ENCODE peak calls at places on chromosomes 2 and 18, in four cellular contexts. G is esophagus squamous epithelium, Z is HCT116, Q is Caco-2. K is an unnamed sample.
A peak's percentile ranks its signal among the peaks of the same experiment; 100 is the strongest.

GRCh38 chr2:158599609-158600008 is 142.9 kb downstream of the PKP4 start:
- DNase-seq in G (no peak), Z (no peak), Q (no peak), K (no peak)

GRCh38 chr2:165573534-165574461 is 104.3 kb downstream of the CSRNP3 start:
- DNase-seq in G (no peak), Z (no peak), Q (peak; percentile 82), K (no peak)

GRCh38 chr2:128374001-128374710 is 55.5 kb upstream of the HS6ST1 start:
- DNase-seq in G (no peak), Z (no peak), Q (peak; percentile 61), K (no peak)

GRCh38 chr2:129935118-129935517 is 44.3 kb upstream of the RAB6C start:
- DNase-seq in G (no peak), Z (no peak), Q (peak; percentile 16), K (no peak)

GRCh38 chr2:207469953-207470699 is 59.6 kb upstream of the CREB1 start:
- DNase-seq in G (no peak), Z (no peak), Q (no peak), K (no peak)

GRCh38 chr2:42878581-42878980 is 86.2 kb upstream of the HAAO start:
- DNase-seq in G (no peak), Z (no peak), Q (no peak), K (no peak)

GRCh38 chr18:572499-573289 is 7.5 kb upstream of the CETN1 start:
- DNase-seq in G (no peak), Z (no peak), Q (peak; percentile 36), K (no peak)

GRCh38 chr2:71333619-71334018 is 2.0 kb downstream of the ZNF638 start:
- DNase-seq in G (no peak), Z (no peak), Q (no peak), K (no peak)

GRCh38 chr2:148982282-148982681 is 56.2 kb upstream of the LYPD6B start:
- DNase-seq in G (no peak), Z (no peak), Q (no peak), K (no peak)

GRCh38 chr2:70995227-70995729 is 605 bp upstream of the TEX261 start:
- DNase-seq in G (no peak), Z (peak; percentile 57), Q (peak; percentile 66), K (no peak)

GRCh38 chr2:183243760-183244159 is 119.5 kb downstream of the NUP35 start:
- DNase-seq in G (no peak), Z (no peak), Q (no peak), K (no peak)

GRCh38 chr2:160921401-160921964 is 238.7 kb upstream of the TANK start:
- DNase-seq in G (no peak), Z (no peak), Q (no peak), K (no peak)

GRCh38 chr2:169480079-169480465 is 778 bp downstream of the BBS5 start:
- DNase-seq in G (no peak), Z (no peak), Q (no peak), K (no peak)

GRCh38 chr2:68345129-68345875 is 19.8 kb upstream of the PLEK start:
- DNase-seq in G (no peak), Z (no peak), Q (no peak), K (no peak)

GRCh38 chr2:53442783-53443182 is 324.8 kb upstream of the CHAC2 start:
- DNase-seq in G (no peak), Z (no peak), Q (peak; percentile 26), K (no peak)

GRCh38 chr2:66539452-66539851 is 104.5 kb downstream of the MEIS1 start:
- DNase-seq in G (no peak), Z (no peak), Q (no peak), K (no peak)

GRCh38 chr2:12412898-12413305 is 303.8 kb upstream of the TRIB2 start:
- DNase-seq in G (no peak), Z (no peak), Q (no peak), K (no peak)

GRCh38 chr18:48060947-48061346 is 130.5 kb upstream of the SMAD2 start:
- DNase-seq in G (no peak), Z (no peak), Q (no peak), K (no peak)

GRCh38 chr2:73106791-73107190 is 6.0 kb downstream of the RAB11FIP5 start:
- DNase-seq in G (no peak), Z (no peak), Q (no peak), K (no peak)

GRCh38 chr2:40642261-40642660 is 190.4 kb upstream of the SLC8A1 start:
- DNase-seq in G (no peak), Z (no peak), Q (no peak), K (no peak)

GRCh38 chr2:177733-178132 is 86.1 kb downstream of the SH3YL1 start:
- DNase-seq in G (no peak), Z (no peak), Q (no peak), K (no peak)

GRCh38 chr2:110741491-110741980 is 9.2 kb downstream of the ACOXL start:
- DNase-seq in G (no peak), Z (no peak), Q (peak; percentile 74), K (no peak)

GRCh38 chr2:21038403-21039073 is 5.3 kb downstream of the APOB start:
- DNase-seq in G (no peak), Z (no peak), Q (no peak), K (no peak)

GRCh38 chr2:31235504-31235902 is 1.6 kb downstream of the EHD3 start:
- DNase-seq in G (no peak), Z (no peak), Q (no peak), K (no peak)

GRCh38 chr18:59671533-59671932 is 25.7 kb downstream of the CCBE1 start:
- DNase-seq in G (no peak), Z (no peak), Q (no peak), K (no peak)

GRCh38 chr18:13566941-13567762 is 159.2 kb downstream of the FAM210A start:
- DNase-seq in G (no peak), Z (no peak), Q (no peak), K (no peak)

GRCh38 chr2:128687551-128687945 is 368.9 kb upstream of the HS6ST1 start:
- DNase-seq in G (no peak), Z (no peak), Q (no peak), K (no peak)

GRCh38 chr2:234335676-234336228 is 161.1 kb downstream of the ARL4C start:
- DNase-seq in G (no peak), Z (no peak), Q (no peak), K (peak; percentile 21)

GRCh38 chr2:237084444-237084843 is 1.2 kb upstream of the COPS8 start:
- DNase-seq in G (no peak), Z (no peak), Q (no peak), K (no peak)

GRCh38 chr2:237083026-237083425 is 2.7 kb upstream of the COPS8 start:
- DNase-seq in G (no peak), Z (no peak), Q (no peak), K (no peak)

GRCh38 chr2:237081596-237081995 is 4.1 kb upstream of the COPS8 start:
- DNase-seq in G (no peak), Z (no peak), Q (no peak), K (no peak)

GRCh38 chr2:237090906-237091305 is 5.2 kb downstream of the COPS8 start:
- DNase-seq in G (no peak), Z (no peak), Q (no peak), K (no peak)

DNA sequence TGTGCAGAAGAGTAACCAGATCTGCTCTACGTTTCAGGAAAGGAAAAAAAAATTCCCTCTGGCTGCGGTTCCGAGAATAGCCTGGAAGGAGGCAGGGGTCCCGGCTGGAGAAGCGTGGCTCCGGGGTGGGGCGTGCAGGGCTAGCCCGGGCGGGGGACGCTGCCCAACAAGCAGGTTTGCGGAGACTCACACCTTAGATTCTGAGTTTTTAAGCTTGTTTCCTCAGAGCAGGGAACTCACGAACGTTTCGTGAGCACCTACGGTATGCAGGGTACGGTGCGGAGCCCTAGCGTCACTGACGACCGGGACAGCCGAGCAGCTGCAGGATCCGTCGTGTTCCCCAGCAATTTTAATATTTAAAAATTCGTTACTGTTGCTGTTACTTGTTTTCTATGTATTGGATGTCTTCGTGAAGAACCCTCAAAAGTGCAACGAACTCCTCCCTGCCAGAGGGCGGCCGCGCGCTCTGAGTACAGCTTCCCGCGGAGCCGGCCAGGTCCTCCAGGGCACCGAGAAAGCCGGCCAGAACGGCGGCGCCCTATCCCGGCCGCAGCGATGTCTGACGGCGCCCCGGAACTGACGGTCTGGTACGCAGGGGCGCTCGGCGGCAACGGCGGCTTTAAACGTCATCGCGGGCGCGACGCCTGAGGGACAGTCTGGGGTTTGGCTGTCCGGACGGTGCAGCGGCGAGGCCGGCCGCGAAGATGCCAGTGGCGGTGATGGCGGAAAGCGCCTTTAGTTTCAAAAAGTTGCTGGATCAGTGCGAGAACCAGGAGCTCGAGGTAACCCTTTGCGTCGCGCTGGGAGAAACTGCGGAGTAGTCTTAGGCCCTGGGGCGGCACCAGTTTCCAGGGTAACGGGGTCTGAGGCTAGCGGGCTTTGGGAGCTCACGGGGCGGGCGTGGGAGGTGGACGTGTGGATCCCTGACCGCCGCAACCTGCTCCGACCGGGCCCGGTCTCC is at the start of gene COPS8:
- DNase-seq in G (peak; percentile 66), Z (peak; percentile 82), Q (peak; percentile 91), K (peak; percentile 89)
- TF ChIP-seq CTCF in G (peak; percentile 26), Z (no peak), Q (peak; percentile 19), K (no peak)

GRCh38 chr2:240567137-240567871 is 980 bp upstream of the RNPEPL1 start:
- DNase-seq in G (no peak), Z (no peak), Q (no peak), K (no peak)

GRCh38 chr2:240564191-240564570 is 4.0 kb downstream of the DUSP28 start:
- DNase-seq in G (no peak), Z (no peak), Q (no peak), K (no peak)

GRCh38 chr2:240566203-240567136 is 1.8 kb upstream of the RNPEPL1 start:
- DNase-seq in G (peak; percentile 81), Z (peak; percentile 81), Q (peak; percentile 89), K (peak; percentile 74)

GRCh38 chr2:240564571-240565266 is 3.6 kb upstream of the RNPEPL1 start:
- DNase-seq in G (no peak), Z (no peak), Q (no peak), K (no peak)

GRCh38 chr2:240565267-240566202 is 2.7 kb upstream of the RNPEPL1 start:
- DNase-seq in G (peak; percentile 82), Z (peak; percentile 87), Q (peak; percentile 64), K (no peak)
- H3K4me1 ChIP-seq in G (peaks cover 84% of the 10 kb centered on the region), Z (peaks cover 51% of the 10 kb centered on the region), Q (peaks cover 26% of the 10 kb centered on the region), K (peaks cover 59% of the 10 kb centered on the region)

GRCh38 chr2:37020212-37020886 is 54.0 kb upstream of the STRN start:
- DNase-seq in G (no peak), Z (no peak), Q (no peak), K (peak; percentile 52)
- H3K4me3 ChIP-seq in G (no peak overlapping the region), Z (no peak overlapping the region), Q (no peak overlapping the region), K (no peak overlapping the region)

DNA sequence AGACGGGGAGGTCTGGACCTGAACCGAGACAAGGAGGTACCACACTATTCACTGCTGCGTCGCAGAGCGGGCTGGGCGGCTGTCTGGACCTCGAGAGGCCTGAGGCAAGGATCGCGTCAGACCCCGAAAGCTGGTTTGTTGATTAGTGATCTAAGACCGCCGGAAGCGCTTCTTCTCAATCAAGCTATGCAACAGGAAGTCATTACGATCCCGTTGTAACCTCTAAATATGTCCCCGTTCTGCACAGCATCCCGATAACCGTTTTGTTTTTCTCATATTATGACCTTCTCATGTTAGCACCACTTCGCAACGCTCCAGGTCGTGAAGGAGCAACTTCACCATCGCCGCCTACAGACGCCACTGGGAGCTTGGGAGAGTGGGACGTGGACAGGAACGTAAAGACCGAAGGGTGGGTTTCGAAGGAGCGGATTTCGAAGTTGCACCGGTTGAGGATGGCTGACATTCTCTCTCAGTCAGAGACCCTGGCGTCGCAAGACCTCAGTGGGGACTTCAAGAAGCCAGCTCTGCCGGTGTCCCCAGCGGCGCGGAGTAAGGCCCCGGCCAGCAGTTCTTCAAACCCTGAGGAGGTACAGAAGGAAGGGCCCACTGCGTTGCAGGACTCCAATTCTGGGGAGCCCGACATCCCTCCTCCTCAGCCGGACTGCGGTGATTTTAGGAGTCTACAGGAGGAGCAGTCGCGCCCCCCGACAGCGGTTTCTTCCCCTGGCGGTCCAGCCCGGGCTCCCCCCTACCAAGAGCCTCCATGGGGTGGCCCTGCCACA is at the start of the genes SLC4A1AP and SUPT7L:
- DNase-seq in G (peak; percentile 25), Z (peak; percentile 85), Q (peak; percentile 85), K (peak; percentile 46)
- TF ChIP-seq CTCF in G (no peak), Z (no peak), Q (peak; percentile 6), K (no peak)